ENCODE peak calls at places on chromosomes 3 and 15, in five cellular contexts. One of them, this sample, is unnamed.

GRCh38 chr3:180036678-180037455 is at the start of gene PEX5L:
- DNase-seq in NT2/D1: peak
- DNase-seq in NB4: peak
- DNase-seq in lower lobe of right lung: peak
- DNase-seq in SJSA1: peak
- DNase-seq in this sample: peak

GRCh38 chr15:99566157-99566900 is 545 bp downstream of the MEF2A start:
- DNase-seq in NT2/D1: no peak
- DNase-seq in NB4: peak
- DNase-seq in lower lobe of right lung: peak
- DNase-seq in SJSA1: no peak
- DNase-seq in this sample: peak

GRCh38 chr15:66730168-66731014 is 28.4 kb downstream of the SMAD6 start:
- DNase-seq in NT2/D1: no peak
- DNase-seq in NB4: no peak
- DNase-seq in lower lobe of right lung: no peak
- DNase-seq in SJSA1: peak
- DNase-seq in this sample: no peak

GRCh38 chr3:126872701-126873100 is 110.2 kb upstream of the PLXNA1 start:
- DNase-seq in NT2/D1: no peak
- DNase-seq in NB4: no peak
- DNase-seq in lower lobe of right lung: no peak
- DNase-seq in SJSA1: no peak
- DNase-seq in this sample: no peak

GRCh38 chr3:155131104-155131503 is 51.0 kb downstream of the MME start:
- DNase-seq in NT2/D1: no peak
- DNase-seq in NB4: no peak
- DNase-seq in lower lobe of right lung: no peak
- DNase-seq in SJSA1: no peak
- DNase-seq in this sample: peak

GRCh38 chr15:62390793-62391543 is 225.9 kb upstream of the C2CD4B start:
- DNase-seq in NT2/D1: peak
- DNase-seq in NB4: peak
- DNase-seq in lower lobe of right lung: peak
- DNase-seq in SJSA1: peak
- DNase-seq in this sample: peak

GRCh38 chr15:73983211-73983727 is 8.8 kb downstream of the STOML1 start:
- DNase-seq in NT2/D1: no peak
- DNase-seq in NB4: no peak
- DNase-seq in lower lobe of right lung: peak
- DNase-seq in SJSA1: peak
- DNase-seq in this sample: no peak

GRCh38 chr3:57840445-57840844 is 84.3 kb downstream of the SLMAP start:
- DNase-seq in NT2/D1: no peak
- DNase-seq in NB4: peak
- DNase-seq in lower lobe of right lung: no peak
- DNase-seq in SJSA1: no peak
- DNase-seq in this sample: peak

GRCh38 chr3:148062590-148062989 is 635.1 kb upstream of the AGTR1 start:
- DNase-seq in NT2/D1: no peak
- DNase-seq in NB4: no peak
- DNase-seq in lower lobe of right lung: no peak
- DNase-seq in SJSA1: no peak
- DNase-seq in this sample: no peak

GRCh38 chr15:89307791-89308190 is 26.8 kb downstream of the POLG start:
- DNase-seq in NT2/D1: no peak
- DNase-seq in NB4: no peak
- DNase-seq in lower lobe of right lung: no peak
- DNase-seq in SJSA1: no peak
- DNase-seq in this sample: no peak

GRCh38 chr3:171187706-171188290 is 161.3 kb upstream of the SLC2A2 start:
- DNase-seq in NT2/D1: no peak
- DNase-seq in NB4: peak
- DNase-seq in lower lobe of right lung: no peak
- DNase-seq in SJSA1: peak
- DNase-seq in this sample: peak

GRCh38 chr3:178078933-178079332 is 457.3 kb upstream of the KCNMB2 start:
- DNase-seq in NT2/D1: no peak
- DNase-seq in NB4: no peak
- DNase-seq in lower lobe of right lung: no peak
- DNase-seq in SJSA1: no peak
- DNase-seq in this sample: no peak

GRCh38 chr3:147141516-147141915 is 264.8 kb downstream of the ZIC4 start:
- DNase-seq in NT2/D1: no peak
- DNase-seq in NB4: no peak
- DNase-seq in lower lobe of right lung: no peak
- DNase-seq in SJSA1: no peak
- DNase-seq in this sample: no peak

GRCh38 chr15:48317221-48317620 is 14.0 kb upstream of the DUT start:
- DNase-seq in NT2/D1: no peak
- DNase-seq in NB4: no peak
- DNase-seq in lower lobe of right lung: no peak
- DNase-seq in SJSA1: no peak
- DNase-seq in this sample: no peak

GRCh38 chr15:101318147-101318809 is 23.2 kb upstream of the SNRPA1 start:
- DNase-seq in NT2/D1: no peak
- DNase-seq in NB4: no peak
- DNase-seq in lower lobe of right lung: no peak
- DNase-seq in SJSA1: no peak
- DNase-seq in this sample: no peak

GRCh38 chr3:118436863-118437262 is 597.8 kb downstream of the IGSF11 start:
- DNase-seq in NT2/D1: no peak
- DNase-seq in NB4: no peak
- DNase-seq in lower lobe of right lung: no peak
- DNase-seq in SJSA1: no peak
- DNase-seq in this sample: no peak

GRCh38 chr15:85746641-85747040 is 48.1 kb downstream of the KLHL25 start:
- DNase-seq in NT2/D1: no peak
- DNase-seq in NB4: no peak
- DNase-seq in lower lobe of right lung: no peak
- DNase-seq in SJSA1: no peak
- DNase-seq in this sample: no peak

GRCh38 chr3:54053201-54053600 is 69.2 kb upstream of the CACNA2D3 start:
- DNase-seq in NT2/D1: no peak
- DNase-seq in NB4: no peak
- DNase-seq in lower lobe of right lung: peak
- DNase-seq in SJSA1: no peak
- DNase-seq in this sample: no peak

GRCh38 chr3:126527455-126528211 is 3.7 kb downstream of the CHST13 start:
- DNase-seq in NT2/D1: no peak
- DNase-seq in NB4: peak
- DNase-seq in lower lobe of right lung: peak
- DNase-seq in SJSA1: no peak
- DNase-seq in this sample: no peak

GRCh38 chr3:156608601-156609000 is 53.7 kb upstream of the SSR3 start:
- DNase-seq in NT2/D1: no peak
- DNase-seq in NB4: no peak
- DNase-seq in lower lobe of right lung: no peak
- DNase-seq in SJSA1: no peak
- DNase-seq in this sample: no peak

GRCh38 chr3:141862279-141862816 is 14.1 kb upstream of the ATP1B3 start:
- DNase-seq in NT2/D1: no peak
- DNase-seq in NB4: no peak
- DNase-seq in lower lobe of right lung: no peak
- DNase-seq in SJSA1: no peak
- DNase-seq in this sample: no peak
- H3K4me3 ChIP-seq in NT2/D1: no peak
- H3K4me3 ChIP-seq in NB4: no peak
- H3K4me3 ChIP-seq in lower lobe of right lung: no peak
- H3K4me3 ChIP-seq in SJSA1: no peak
- H3K4me3 ChIP-seq in this sample: no peak

GRCh38 chr3:129597087-129597791 is 9.2 kb downstream of the PLXND1 start:
- DNase-seq in NT2/D1: no peak
- DNase-seq in NB4: no peak
- DNase-seq in lower lobe of right lung: no peak
- DNase-seq in SJSA1: no peak
- DNase-seq in this sample: no peak
- H3K4me3 ChIP-seq in NT2/D1: no peak
- H3K4me3 ChIP-seq in NB4: peak
- H3K4me3 ChIP-seq in lower lobe of right lung: peak
- H3K4me3 ChIP-seq in SJSA1: no peak
- H3K4me3 ChIP-seq in this sample: no peak

DNA sequence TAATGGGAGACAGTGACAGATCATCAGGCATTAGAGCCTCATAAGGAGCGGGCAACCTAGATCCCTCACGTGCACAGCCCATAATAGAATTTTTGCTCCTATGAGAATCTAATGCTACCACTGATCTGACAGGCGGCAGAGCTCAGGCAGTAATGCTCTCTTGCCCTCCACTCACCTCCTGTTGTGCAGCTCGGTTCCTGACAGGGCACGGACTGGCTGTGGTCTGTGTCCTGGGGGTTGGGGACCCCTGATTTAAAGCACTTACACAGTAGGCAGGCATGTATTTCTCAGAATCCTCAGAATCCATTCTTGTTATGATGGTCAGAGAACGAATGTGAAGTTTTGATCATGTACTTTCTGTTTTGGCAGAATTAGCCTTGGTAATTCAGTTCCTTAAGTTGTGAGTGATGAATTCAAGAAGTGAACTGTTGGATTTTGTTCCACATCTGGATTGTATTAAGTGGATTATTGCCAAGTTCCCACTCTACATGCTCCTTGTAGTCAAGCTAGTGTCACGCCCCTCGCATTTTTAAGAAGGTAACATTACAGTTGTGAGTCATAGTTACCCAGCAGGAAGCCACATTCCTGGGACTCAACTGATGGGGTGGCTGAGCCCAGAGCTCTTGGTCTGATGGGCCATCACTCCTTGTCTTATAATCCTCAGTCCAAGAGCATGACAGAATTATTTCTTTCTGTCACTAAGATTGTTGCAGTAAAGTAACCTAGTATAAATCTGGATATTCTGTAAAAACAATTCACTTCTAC is 102.5 kb downstream of the PTPRG start:
- DNase-seq in NT2/D1: peak
- DNase-seq in NB4: no peak
- DNase-seq in lower lobe of right lung: no peak
- DNase-seq in SJSA1: peak
- DNase-seq in this sample: no peak
- H3K4me3 ChIP-seq in NT2/D1: no peak
- H3K4me3 ChIP-seq in NB4: no peak
- H3K4me3 ChIP-seq in lower lobe of right lung: no peak
- H3K4me3 ChIP-seq in SJSA1: peak
- H3K4me3 ChIP-seq in this sample: no peak

GRCh38 chr3:196633658-196634151 is 5.8 kb upstream of the NRROS start:
- DNase-seq in NT2/D1: no peak
- DNase-seq in NB4: peak
- DNase-seq in lower lobe of right lung: no peak
- DNase-seq in SJSA1: no peak
- DNase-seq in this sample: no peak

GRCh38 chr3:196636369-196637349 is 2.8 kb upstream of the NRROS start:
- DNase-seq in NT2/D1: no peak
- DNase-seq in NB4: peak
- DNase-seq in lower lobe of right lung: no peak
- DNase-seq in SJSA1: no peak
- DNase-seq in this sample: no peak

GRCh38 chr3:196632033-196632751 is 7.3 kb upstream of the NRROS start:
- DNase-seq in NT2/D1: peak
- DNase-seq in NB4: peak
- DNase-seq in lower lobe of right lung: peak
- DNase-seq in SJSA1: peak
- DNase-seq in this sample: peak

GRCh38 chr3:196634224-196634623 is 5.3 kb upstream of the NRROS start:
- DNase-seq in NT2/D1: no peak
- DNase-seq in NB4: peak
- DNase-seq in lower lobe of right lung: no peak
- DNase-seq in SJSA1: no peak
- DNase-seq in this sample: peak

GRCh38 chr3:196634851-196635250 is 4.6 kb upstream of the NRROS start:
- DNase-seq in NT2/D1: no peak
- DNase-seq in NB4: peak
- DNase-seq in lower lobe of right lung: no peak
- DNase-seq in SJSA1: no peak
- DNase-seq in this sample: no peak
- H3K4me3 ChIP-seq in NT2/D1: no peak
- H3K4me3 ChIP-seq in NB4: peak
- H3K4me3 ChIP-seq in lower lobe of right lung: no peak
- H3K4me3 ChIP-seq in SJSA1: no peak
- H3K4me3 ChIP-seq in this sample: no peak

GRCh38 chr3:69250014-69250413 is 127.6 kb upstream of the LMOD3 start:
- DNase-seq in NT2/D1: peak
- DNase-seq in NB4: peak
- DNase-seq in lower lobe of right lung: no peak
- DNase-seq in SJSA1: no peak
- DNase-seq in this sample: no peak
- H3K4me3 ChIP-seq in NT2/D1: peak
- H3K4me3 ChIP-seq in NB4: no peak
- H3K4me3 ChIP-seq in lower lobe of right lung: peak
- H3K4me3 ChIP-seq in SJSA1: no peak
- H3K4me3 ChIP-seq in this sample: no peak

DNA sequence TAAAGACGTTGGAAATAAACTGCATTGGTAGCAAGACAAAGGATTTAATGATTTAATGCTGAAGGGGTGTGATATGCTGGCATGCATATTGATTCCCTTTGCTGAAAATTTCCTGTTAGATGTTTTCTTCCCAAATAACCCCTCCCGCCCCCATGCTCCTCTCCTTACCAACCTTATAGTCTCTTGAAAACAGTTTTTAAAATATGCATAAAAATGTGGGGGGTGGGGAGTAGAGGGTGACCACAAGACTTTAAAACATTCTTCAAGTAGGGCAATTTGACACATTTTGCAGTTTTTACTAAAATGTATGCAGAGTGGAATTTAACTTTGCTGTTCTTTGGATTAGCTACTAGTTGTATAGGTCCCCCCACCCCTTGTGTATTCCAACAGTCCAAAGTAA is 887 bp downstream of the RARB start:
- DNase-seq in NT2/D1: no peak
- DNase-seq in NB4: no peak
- DNase-seq in lower lobe of right lung: no peak
- DNase-seq in SJSA1: no peak
- DNase-seq in this sample: no peak
- H3K4me3 ChIP-seq in NT2/D1: no peak
- H3K4me3 ChIP-seq in NB4: no peak
- H3K4me3 ChIP-seq in lower lobe of right lung: peak
- H3K4me3 ChIP-seq in SJSA1: peak
- H3K4me3 ChIP-seq in this sample: no peak

GRCh38 chr3:138347084-138347483 is 1.3 kb upstream of the MRAS start:
- DNase-seq in NT2/D1: no peak
- DNase-seq in NB4: no peak
- DNase-seq in lower lobe of right lung: no peak
- DNase-seq in SJSA1: no peak
- DNase-seq in this sample: no peak
- H3K4me3 ChIP-seq in NT2/D1: peak
- H3K4me3 ChIP-seq in NB4: no peak
- H3K4me3 ChIP-seq in lower lobe of right lung: peak
- H3K4me3 ChIP-seq in SJSA1: no peak
- H3K4me3 ChIP-seq in this sample: no peak